ENCODE peak calls at places on chromosome 13, in four cellular contexts. N is colonic mucosa, S is heart left ventricle, O is Karpas-422. P is an unnamed sample.

GRCh38 chr13:87537946-87538345 is 133.2 kb upstream of the SLITRK5 start:
- DNase-seq in S (no peak), O (no peak), N (no peak), P (no peak)

GRCh38 chr13:100497394-100497793 is 91.2 kb downstream of the GGACT start:
- DNase-seq in N (no peak), S (no peak), O (no peak), P (no peak)

GRCh38 chr13:77919351-77920294 is 992 bp upstream of the EDNRB start:
- DNase-seq in S (peak; percentile 64), O (no peak), N (peak; percentile 35), P (no peak)

GRCh38 chr13:77375554-77375953 is 48.7 kb upstream of the MYCBP2 start:
- DNase-seq in O (no peak), N (no peak), S (no peak), P (no peak)

GRCh38 chr13:112958127-112958989 is 10.7 kb upstream of the MCF2L start:
- DNase-seq in O (no peak), S (no peak), N (no peak), P (peak; percentile 70)

GRCh38 chr13:74067818-74068217 is 66.4 kb downstream of the KLF12 start:
- DNase-seq in S (no peak), O (no peak), N (no peak), P (peak; percentile 59)

GRCh38 chr13:27997904-27998522 is 9.5 kb upstream of the URAD start:
- DNase-seq in N (peak; percentile 59), O (peak; percentile 79), S (peak; percentile 50), P (peak; percentile 59)

GRCh38 chr13:90605690-90606089 is 741.8 kb upstream of the MIR17HG start:
- DNase-seq in S (no peak), N (no peak), O (no peak), P (no peak)

DNA sequence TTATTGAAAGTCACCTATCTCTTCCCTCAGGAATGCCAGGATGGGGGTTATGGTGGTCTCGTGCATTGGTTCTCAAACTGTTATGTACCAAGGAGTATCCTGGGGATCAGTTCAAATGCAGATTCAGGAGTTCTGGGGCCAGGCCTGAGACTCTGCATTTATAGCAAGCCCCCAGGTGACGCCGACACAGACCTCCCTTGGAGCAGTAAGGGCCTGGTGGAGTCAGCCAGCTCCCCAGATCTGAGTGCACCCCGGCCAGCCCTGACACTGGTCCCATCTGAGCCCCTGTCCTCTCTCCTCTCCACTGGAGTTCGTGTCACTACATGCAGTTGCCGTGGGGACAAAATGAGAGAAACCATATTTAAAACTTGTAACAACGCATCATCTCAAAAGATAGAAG is 112.9 kb downstream of the COL4A2 start:
- DNase-seq in O (no peak), N (no peak), S (no peak), P (no peak)
- H3K4me1 ChIP-seq in O (no peaks in the 10 kb centered on the region), N (no peaks in the 10 kb centered on the region), S (peaks cover 56% of the 10 kb centered on the region), P (no peaks in the 10 kb centered on the region)

DNA sequence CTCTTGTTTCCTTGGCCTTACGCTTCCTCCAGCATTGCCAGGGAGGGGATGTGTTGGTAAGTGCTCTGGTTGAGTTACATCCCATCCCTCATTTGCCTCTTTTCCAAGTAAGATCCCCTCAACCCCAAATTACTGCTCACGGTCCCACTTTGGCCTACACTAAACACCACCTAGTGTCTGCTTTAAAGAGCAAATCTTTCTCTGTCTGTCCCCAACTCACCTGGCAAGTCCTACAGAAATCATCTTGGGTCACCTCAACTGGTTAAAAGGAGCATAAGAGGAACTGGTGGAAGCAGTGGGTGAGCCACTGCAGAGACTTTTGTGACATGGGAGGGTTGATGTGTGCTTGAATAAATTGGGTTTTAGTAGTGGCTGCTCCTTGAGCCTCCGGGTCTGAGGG is 55.2 kb upstream of the SERPINE3 start:
- DNase-seq in N (no peak), S (no peak), O (no peak), P (no peak)
- H3K9me3 ChIP-seq in N (no peaks in the 10 kb centered on the region), S (no peaks in the 10 kb centered on the region), O (no peaks in the 10 kb centered on the region), P (no peaks in the 10 kb centered on the region)

GRCh38 chr13:106529415-106530208 is 5.8 kb downstream of the EFNB2 start:
- DNase-seq in S (no peak), O (no peak), N (no peak), P (no peak)
- H3K4me1 ChIP-seq in S (no peaks in the 10 kb centered on the region), O (no peaks in the 10 kb centered on the region), N (no peaks in the 10 kb centered on the region), P (peaks cover 24% of the 10 kb centered on the region)

GRCh38 chr13:20017365-20017711 is 58.8 kb downstream of the ZMYM2 start:
- DNase-seq in O (no peak), S (no peak), N (no peak), P (no peak)
- H3K9me3 ChIP-seq in O (peaks cover 8% of the 10 kb centered on the region), S (no peaks in the 10 kb centered on the region), N (no peaks in the 10 kb centered on the region), P (peaks cover 5% of the 10 kb centered on the region)

GRCh38 chr13:99215466-99215865 is 14.8 kb downstream of the UBAC2 start:
- DNase-seq in N (no peak), O (no peak), S (no peak), P (no peak)

GRCh38 chr13:99218545-99218944 is 17.9 kb downstream of the UBAC2 start:
- DNase-seq in N (no peak), S (peak; percentile 82), O (no peak), P (no peak)

GRCh38 chr13:99218126-99218525 is 17.5 kb downstream of the UBAC2 start:
- DNase-seq in N (no peak), S (no peak), O (no peak), P (no peak)

GRCh38 chr13:99218969-99219368 is 18.3 kb downstream of the UBAC2 start:
- DNase-seq in S (no peak), N (no peak), O (no peak), P (no peak)

DNA sequence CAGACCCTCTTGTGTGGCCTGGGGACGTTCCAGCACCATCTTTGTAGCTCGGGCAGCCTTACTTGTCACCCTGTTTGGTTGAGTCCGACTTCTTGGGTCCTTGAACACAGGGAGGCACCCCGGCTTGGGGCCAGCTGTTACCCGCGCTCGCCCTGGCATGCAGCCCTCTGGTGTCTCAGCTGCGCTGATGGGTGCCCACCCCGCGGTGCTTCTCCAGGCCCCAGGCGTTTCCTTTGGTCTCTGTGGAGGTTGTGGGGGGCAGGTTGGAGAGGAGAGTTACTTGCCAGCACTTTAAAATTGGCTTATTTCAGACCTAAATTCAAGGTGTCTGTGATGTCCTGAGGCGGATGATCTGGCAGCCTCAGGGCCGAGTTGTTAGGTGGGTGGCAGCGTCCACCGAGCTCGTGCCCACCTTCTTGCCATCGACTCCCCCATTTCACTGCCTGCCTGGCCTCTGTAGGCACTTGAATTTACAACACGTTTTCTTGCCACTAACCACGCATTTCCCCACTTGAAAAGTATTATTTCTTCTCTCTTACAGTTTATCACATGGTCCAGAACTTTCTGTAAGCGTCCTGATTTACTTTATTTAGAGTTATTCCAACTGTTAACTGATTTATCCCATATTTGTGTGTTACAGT is 16.9 kb downstream of the UBAC2 start:
- DNase-seq in S (no peak), O (no peak), N (no peak), P (no peak)
- H3K4me1 ChIP-seq in S (peaks cover 14% of the 10 kb centered on the region), O (peaks cover 98% of the 10 kb centered on the region), N (no peaks in the 10 kb centered on the region), P (no peaks in the 10 kb centered on the region)

GRCh38 chr13:29077051-29077813 is 257.1 kb downstream of the MTUS2 start:
- DNase-seq in S (no peak), N (no peak), O (no peak), P (no peak)
- H3K9me3 ChIP-seq in S (no peaks in the 10 kb centered on the region), N (no peaks in the 10 kb centered on the region), O (no peaks in the 10 kb centered on the region), P (peaks cover 9% of the 10 kb centered on the region)

GRCh38 chr13:37090912-37091311 is 14.6 kb downstream of the CSNK1A1L start:
- DNase-seq in S (peak; percentile 24), O (no peak), N (no peak), P (no peak)
- H3K4me1 ChIP-seq in S (no peaks in the 10 kb centered on the region), O (no peaks in the 10 kb centered on the region), N (no peaks in the 10 kb centered on the region), P (no peaks in the 10 kb centered on the region)

GRCh38 chr13:53683146-53683545 is 654.5 kb downstream of the OLFM4 start:
- DNase-seq in O (no peak), N (no peak), S (no peak), P (no peak)
- H3K9me3 ChIP-seq in O (peaks cover 43% of the 10 kb centered on the region), N (no peaks in the 10 kb centered on the region), S (no peaks in the 10 kb centered on the region), P (no peaks in the 10 kb centered on the region)